ENCODE peak calls at places on chromosomes 13 and 19, in four cellular contexts. W is cardiac fibroblast, K is AG04450, Y is tibial nerve. J is an unnamed sample.

GRCh38 chr19:15508035-15508710 is at the start of gene CYP4F22:
- DNase-seq in W (no peak), K (no peak), Y (no peak), J (no peak)

GRCh38 chr19:36054733-36055686 is at the start of gene WDR62:
- DNase-seq in W (peak), K (peak), Y (peak), J (no peak)

GRCh38 chr13:77509221-77509620 is 26.3 kb upstream of the SCEL start:
- DNase-seq in W (peak), K (no peak), Y (no peak), J (no peak)

GRCh38 chr19:16244091-16244490 is 46.4 kb downstream of the AP1M1 start:
- DNase-seq in W (peak), K (peak), Y (no peak), J (no peak)

GRCh38 chr13:59478908-59479307 is 684.8 kb downstream of the DIAPH3 start:
- DNase-seq in W (no peak), K (no peak), Y (no peak), J (no peak)

GRCh38 chr19:35213678-35214632 is 14.6 kb downstream of the FAM187B start:
- DNase-seq in W (peak), K (no peak), Y (peak), J (peak)

GRCh38 chr19:57664269-57665127 is 4.2 kb upstream of the ZSCAN4 start:
- DNase-seq in W (peak), K (no peak), Y (no peak), J (peak)

GRCh38 chr13:76440568-76440967 is 445.6 kb downstream of the KCTD12 start:
- DNase-seq in W (no peak), K (no peak), Y (no peak), J (no peak)

GRCh38 chr13:26476111-26476743 is 81.3 kb upstream of the WASF3 start:
- DNase-seq in W (no peak), K (no peak), Y (peak), J (no peak)

GRCh38 chr13:48178126-48178525 is 54.9 kb upstream of the ITM2B start:
- DNase-seq in W (peak), K (no peak), Y (no peak), J (no peak)

GRCh38 chr13:96952592-96952991 is 41.7 kb downstream of the OXGR1 start:
- DNase-seq in W (no peak), K (no peak), Y (no peak), J (no peak)

GRCh38 chr13:96940961-96941360 is 53.3 kb downstream of the OXGR1 start:
- DNase-seq in W (no peak), K (no peak), Y (no peak), J (no peak)

GRCh38 chr13:96947343-96947910 is 46.8 kb downstream of the OXGR1 start:
- DNase-seq in W (no peak), K (no peak), Y (no peak), J (no peak)

GRCh38 chr13:96948127-96948526 is 46.1 kb downstream of the OXGR1 start:
- DNase-seq in W (no peak), K (no peak), Y (no peak), J (no peak)

GRCh38 chr13:96946709-96947311 is 47.5 kb downstream of the OXGR1 start:
- DNase-seq in W (no peak), K (no peak), Y (no peak), J (no peak)
- TF ChIP-seq CTCF in W (no peak), K (no peak), Y (no peak), J (no peak)

GRCh38 chr19:3504723-3505122 is 1.4 kb upstream of the FZR1 start:
- DNase-seq in W (no peak), K (no peak), Y (no peak), J (no peak)
- H3K4me3 ChIP-seq in W (no peak), K (no peak), Y (no peak), J (no peak)

GRCh38 chr19:19386373-19386869 is 19.1 kb upstream of the GATAD2A start:
- DNase-seq in W (no peak), K (no peak), Y (no peak), J (no peak)
- TF ChIP-seq CTCF in W (peak), K (peak), Y (no peak), J (peak)

DNA sequence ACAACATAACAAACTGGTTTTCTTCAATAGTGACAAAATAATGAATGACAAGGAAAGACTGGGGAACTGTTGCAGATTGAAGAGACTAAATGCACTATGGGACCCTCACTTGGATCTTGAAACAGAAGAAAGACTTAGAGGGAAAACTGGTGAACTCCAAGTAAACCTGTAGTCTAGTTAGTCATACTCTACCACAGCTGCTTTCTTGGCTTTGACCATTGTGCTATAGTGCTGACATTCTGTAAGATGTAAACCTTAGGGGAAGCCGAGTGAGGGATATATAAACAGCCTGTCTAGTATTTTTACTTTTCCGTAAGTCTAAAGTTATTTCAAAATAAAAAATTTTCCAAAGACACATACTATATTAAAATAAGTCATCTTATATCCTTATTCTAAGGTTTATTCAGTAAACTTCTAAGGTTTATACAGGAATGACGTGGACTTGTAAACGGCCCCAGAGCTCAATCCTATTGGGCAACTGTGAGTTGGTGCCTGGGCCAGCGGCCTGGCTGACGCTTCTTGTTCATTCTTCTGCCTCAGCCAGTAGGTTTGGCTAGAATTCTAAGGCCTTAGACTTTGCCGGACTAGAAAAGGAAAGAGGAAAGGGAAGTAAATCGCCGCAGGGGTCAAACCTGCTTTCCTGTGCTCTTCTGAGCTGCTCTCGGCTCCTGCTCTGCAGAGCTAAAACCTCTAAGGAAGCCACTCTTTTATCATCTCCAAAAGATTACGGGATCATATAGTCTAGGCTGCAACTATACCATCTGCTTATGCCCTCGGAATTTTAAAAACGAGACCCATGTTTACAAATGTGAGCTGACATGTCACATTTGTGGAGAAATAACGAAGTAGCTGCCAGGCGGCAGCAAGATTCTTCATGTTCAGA is 33.7 kb upstream of the UBE2L5 start:
- DNase-seq in W (peak), K (peak), Y (peak), J (no peak)
- H3K4me3 ChIP-seq in W (no peak), K (peak), Y (no peak), J (no peak)

GRCh38 chr19:29664753-29665214 is 477 bp upstream of the PLEKHF1 start:
- DNase-seq in W (no peak), K (no peak), Y (no peak), J (no peak)
- TF ChIP-seq CTCF in W (no peak), K (no peak), Y (peak), J (no peak)

GRCh38 chr13:99959538-99960230 is 11.9 kb downstream of the ZIC5 start:
- DNase-seq in W (no peak), K (no peak), Y (no peak), J (no peak)
- H3K4me3 ChIP-seq in W (no peak), K (peak), Y (peak), J (no peak)

DNA sequence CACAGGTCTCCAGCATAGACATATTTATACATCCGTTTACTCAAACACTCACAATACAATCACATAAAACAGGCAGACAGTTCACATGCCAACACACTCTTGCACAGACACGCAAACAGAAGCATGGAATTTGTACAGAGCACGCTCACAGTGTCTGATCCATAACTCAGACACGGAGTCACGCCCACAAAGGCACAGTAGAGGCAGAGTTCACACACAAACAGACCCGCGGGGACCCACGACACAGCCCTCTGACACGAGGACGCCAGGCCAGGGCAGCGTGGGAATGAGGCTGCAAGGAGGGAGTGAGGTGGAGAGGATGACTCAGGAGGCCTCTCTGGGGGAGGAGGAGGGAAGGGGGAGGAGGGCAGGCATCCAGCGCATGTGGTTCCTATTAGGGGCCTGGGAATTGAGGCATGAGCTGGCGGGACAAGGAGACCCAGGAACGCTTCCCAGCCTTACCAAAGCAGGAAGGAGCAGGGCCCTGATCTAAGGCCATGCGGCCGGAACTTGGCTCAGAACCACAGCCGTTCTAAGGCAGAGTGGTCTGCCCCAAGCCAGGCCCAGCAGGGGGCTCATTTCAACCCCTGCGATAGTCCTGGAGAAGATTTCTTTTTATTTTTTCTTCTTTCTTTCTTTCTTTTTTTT is 9.1 kb upstream of the OLFM2 start:
- DNase-seq in W (peak), K (peak), Y (peak), J (peak)
- TF ChIP-seq CTCF in W (no peak), K (peak), Y (peak), J (peak)

GRCh38 chr13:66296875-66297274 is 933.3 kb downstream of the PCDH9 start:
- DNase-seq in W (no peak), K (no peak), Y (no peak), J (no peak)

GRCh38 chr13:66305960-66306617 is 924.0 kb downstream of the PCDH9 start:
- DNase-seq in W (no peak), K (no peak), Y (no peak), J (no peak)

GRCh38 chr13:66296328-66296727 is 933.8 kb downstream of the PCDH9 start:
- DNase-seq in W (no peak), K (no peak), Y (no peak), J (no peak)

GRCh38 chr13:66301482-66301881 is 928.7 kb downstream of the PCDH9 start:
- DNase-seq in W (no peak), K (no peak), Y (no peak), J (no peak)
- H3K4me3 ChIP-seq in W (no peak), K (no peak), Y (no peak), J (no peak)

DNA sequence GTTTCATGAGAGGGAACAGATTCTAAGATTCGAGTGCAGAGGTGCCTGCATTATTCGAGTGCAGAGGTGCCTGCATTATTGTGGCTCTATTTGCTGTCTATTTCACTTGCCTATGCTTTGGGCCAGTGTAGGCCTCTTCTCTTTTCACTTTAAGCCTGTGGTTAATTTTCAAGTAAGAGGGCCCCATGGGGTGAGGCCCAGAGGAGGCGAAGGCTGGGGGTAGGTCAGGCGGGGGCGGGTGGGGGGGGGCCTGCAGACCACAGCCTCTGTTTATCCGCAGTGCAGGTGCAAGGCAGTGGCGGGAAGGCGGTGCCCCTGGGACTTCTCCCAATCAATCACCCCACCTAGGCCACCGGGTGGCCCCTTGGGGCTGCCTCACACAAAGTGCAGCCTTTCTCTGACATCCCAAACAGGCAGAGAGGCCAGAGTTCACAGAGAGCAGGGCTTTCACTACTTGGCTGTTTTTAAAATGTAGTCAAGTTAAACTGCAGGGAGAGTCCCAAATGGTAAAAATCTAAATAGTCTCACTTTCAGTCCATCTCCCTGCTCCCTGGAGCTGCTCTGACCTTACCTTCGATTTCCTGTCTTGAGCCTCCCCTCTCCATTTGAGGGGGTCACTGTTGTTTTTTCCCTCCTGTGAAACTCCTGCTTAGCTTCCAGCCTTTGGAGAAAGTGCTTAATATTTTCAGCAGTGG is 249.1 kb downstream of the DLEU7 start:
- DNase-seq in W (no peak), K (no peak), Y (no peak), J (no peak)
- TF ChIP-seq CTCF in W (no peak), K (no peak), Y (no peak), J (no peak)

DNA sequence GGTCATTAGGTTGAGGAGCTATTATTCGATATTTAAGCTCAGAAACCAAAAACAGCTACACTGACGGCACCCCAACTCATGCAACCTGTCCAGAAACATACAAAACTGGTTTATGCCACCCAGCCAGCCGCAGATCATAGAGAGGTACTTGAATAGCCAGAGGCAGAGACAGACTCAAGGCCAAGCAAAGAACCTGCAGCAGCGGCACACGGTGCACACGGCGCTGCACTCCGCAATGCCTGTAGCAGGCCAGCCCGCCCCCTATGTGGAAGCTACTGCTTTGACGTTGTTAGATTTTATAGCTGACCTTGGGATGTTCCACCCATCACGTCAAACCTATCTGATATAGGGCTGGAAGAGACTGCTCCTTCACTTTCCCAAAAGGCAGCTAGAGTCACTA is 11.9 kb upstream of the DHRS12 start:
- DNase-seq in W (no peak), K (no peak), Y (no peak), J (no peak)
- H3K4me3 ChIP-seq in W (no peak), K (no peak), Y (no peak), J (no peak)

J was measured in HFF-Myc.